ENCODE peak calls at places on chromosomes 4 and X, in six cellular contexts. S is mucosa of descending colon; R is stimulated activated CD4-positive, alpha-beta T cell treated with anti-CD3 and anti-CD28 coated beads, Interleukin-4, amount 100 ng/mL, for 1 hour; X is fibroblast of pulmonary artery; Y is Caki2; M is naive B cell. N is an unnamed sample.

GRCh38 chr4:85557016-85557901 is 82.3 kb downstream of the ARHGAP24 start:
- DNase-seq in S (peak; percentile 49), R (no peak), X (no peak), Y (no peak), M (peak; percentile 84), N (no peak)

GRCh38 chr4:82918091-82918490 is 17.6 kb downstream of the THAP9 start:
- DNase-seq in S (no peak), R (no peak), X (no peak), Y (no peak), M (no peak), N (no peak)

GRCh38 chrX:131792356-131792749 is 230.7 kb upstream of the STK26 start:
- DNase-seq in S (peak; percentile 88), R (no peak), X (no peak), Y (no peak), M (peak; percentile 86), N (no peak)

GRCh38 chr4:147060171-147060931 is 114.7 kb upstream of the TTC29 start:
- DNase-seq in S (no peak), R (no peak), X (peak; percentile 53), Y (no peak), M (no peak), N (no peak)

GRCh38 chr4:105805501-105806120 is 89.7 kb upstream of the NPNT start:
- DNase-seq in S (no peak), R (no peak), X (no peak), Y (no peak), M (no peak), N (no peak)

GRCh38 chrX:69024931-69025330 is 140.3 kb downstream of the PJA1 start:
- DNase-seq in S (peak; percentile 79), R (no peak), X (peak; percentile 81), Y (no peak), M (no peak), N (no peak)

GRCh38 chr4:41145571-41146078 is 68.7 kb downstream of the APBB2 start:
- DNase-seq in S (no peak), R (no peak), X (no peak), Y (no peak), M (no peak), N (no peak)

GRCh38 chrX:63746278-63746677 is 38.7 kb downstream of the ARHGEF9 start:
- DNase-seq in S (no peak), R (no peak), X (no peak), Y (no peak), M (no peak), N (no peak)

GRCh38 chr4:150960818-150961217 is 54.3 kb downstream of the LRBA start:
- DNase-seq in S (no peak), R (peak; percentile 38), X (peak; percentile 41), Y (peak; percentile 10), M (no peak), N (peak; percentile 22)

GRCh38 chr4:146520894-146521542 is 722 bp downstream of the SLC10A7 start:
- DNase-seq in S (no peak), R (no peak), X (peak; percentile 65), Y (peak; percentile 56), M (peak; percentile 7), N (peak; percentile 19)

GRCh38 chr4:82753725-82754410 is 44.7 kb downstream of the SCD5 start:
- DNase-seq in S (no peak), R (no peak), X (peak; percentile 48), Y (no peak), M (no peak), N (no peak)

GRCh38 chr4:128315756-128316520 is 28.3 kb upstream of the PGRMC2 start:
- DNase-seq in S (no peak), R (no peak), X (no peak), Y (no peak), M (no peak), N (no peak)

GRCh38 chr4:152945639-152946038 is 9.5 kb downstream of the FHDC1 start:
- DNase-seq in S (no peak), R (no peak), X (no peak), Y (no peak), M (no peak), N (no peak)

GRCh38 chrX:1103360-1103759 is 109.1 kb downstream of the CRLF2 start:
- DNase-seq in S (no peak), R (no peak), X (no peak), Y (no peak), M (no peak), N (no peak)

GRCh38 chrX:44705817-44706551 is 137.8 kb upstream of the DUSP21 start:
- DNase-seq in S (no peak), R (no peak), X (no peak), Y (peak; percentile 74), M (no peak), N (peak; percentile 15)

GRCh38 chrX:68989865-68990606 is 161.2 kb downstream of the EFNB1 start:
- DNase-seq in S (no peak), R (no peak), X (peak; percentile 84), Y (no peak), M (no peak), N (no peak)

GRCh38 chr4:119233750-119234149 is 21.2 kb downstream of the USP53 start:
- DNase-seq in S (no peak), R (no peak), X (peak; percentile 47), Y (no peak), M (no peak), N (no peak)

GRCh38 chr4:89121711-89122387 is 10.5 kb downstream of the TIGD2 start:
- DNase-seq in S (no peak), R (no peak), X (no peak), Y (peak; percentile 67), M (no peak), N (no peak)

GRCh38 chr4:154506253-154506652 is 14.7 kb upstream of the DCHS2 start:
- DNase-seq in S (no peak), R (no peak), X (peak; percentile 53), Y (no peak), M (peak; percentile 37), N (no peak)

GRCh38 chr4:109998867-109999303 is 86.2 kb downstream of the EGF start:
- DNase-seq in S (no peak), R (no peak), X (peak; percentile 76), Y (peak; percentile 40), M (peak; percentile 55), N (peak; percentile 11)

GRCh38 chr4:168304744-168305459 is 13.7 kb downstream of the DDX60 start:
- DNase-seq in S (no peak), R (no peak), X (peak; percentile 40), Y (no peak), M (no peak), N (no peak)

GRCh38 chr4:10120943-10121567 is 4.5 kb upstream of the WDR1 start:
- DNase-seq in S (no peak), R (no peak), X (no peak), Y (no peak), M (no peak), N (no peak)

GRCh38 chr4:168540086-168540864 is 43.4 kb downstream of the PALLD start:
- DNase-seq in S (no peak), R (no peak), X (no peak), Y (no peak), M (no peak), N (no peak)

GRCh38 chrX:49059209-49060191 is 701 bp downstream of the CCDC120 start:
- DNase-seq in S (no peak), R (no peak), X (no peak), Y (no peak), M (no peak), N (no peak)

GRCh38 chr4:110119880-110120279 is 78.5 kb downstream of the ELOVL6 start:
- DNase-seq in S (no peak), R (no peak), X (peak; percentile 67), Y (peak; percentile 13), M (no peak), N (no peak)

GRCh38 chr4:150573534-150573933 is 8.4 kb upstream of the MAB21L2 start:
- DNase-seq in S (no peak), R (no peak), X (peak; percentile 36), Y (no peak), M (no peak), N (no peak)

N was measured in HuH-7.5.